ENCODE peak calls at places on chromosomes 16 and 17, in six cellular contexts. U, J, M, L, Z and Y are unnamed samples.

GRCh38 chr17:77768475-77768874 is 190.0 kb upstream of the TNRC6C start:
- DNase-seq in Z (no peak), M (no peak), J (no peak), L (no peak), U (no peak), Y (no peak)

GRCh38 chr16:4420703-4421102 is 4.3 kb upstream of the CORO7 start:
- DNase-seq in M (no peak), L (no peak), J (no peak), Z (no peak), U (no peak), Y (no peak)

GRCh38 chr17:19016297-19016696 is 11.7 kb upstream of the FAM83G start:
- DNase-seq in J (no peak), U (no peak), Z (no peak), L (peak; percentile 60), M (no peak), Y (no peak)

GRCh38 chr17:5553479-5553878 is 30.8 kb downstream of the NLRP1 start:
- DNase-seq in U (no peak), J (no peak), L (no peak), Z (no peak), M (no peak), Y (no peak)

GRCh38 chr16:23505942-23506605 is 4.2 kb downstream of the GGA2 start:
- DNase-seq in L (no peak), Z (no peak), J (no peak), M (no peak), U (peak; percentile 26), Y (no peak)

GRCh38 chr17:49741009-49741691 is 22.8 kb downstream of the FAM117A start:
- DNase-seq in L (no peak), J (no peak), Z (no peak), M (no peak), U (peak; percentile 50), Y (no peak)

GRCh38 chr17:3036800-3037199 is 26.6 kb downstream of the OR1D5 start:
- DNase-seq in U (no peak), L (no peak), M (no peak), Z (no peak), J (no peak), Y (no peak)

GRCh38 chr17:31582151-31582907 is 190.9 kb downstream of the RAB11FIP4 start:
- DNase-seq in L (no peak), Z (no peak), J (no peak), U (peak; percentile 77), M (no peak), Y (peak; percentile 69)

GRCh38 chr16:2032285-2033056 is 5.8 kb downstream of the NHERF2 start:
- DNase-seq in U (peak; percentile 48), Z (no peak), L (no peak), J (no peak), M (no peak), Y (peak; percentile 65)

GRCh38 chr17:74276561-74277009 is 2.6 kb downstream of the DNAI2 start:
- DNase-seq in L (no peak), Z (no peak), J (no peak), U (no peak), M (no peak), Y (no peak)

GRCh38 chr17:66833201-66833600 is 1.7 kb upstream of the CACNG5 start:
- DNase-seq in U (no peak), J (no peak), Z (no peak), M (no peak), L (no peak), Y (no peak)

GRCh38 chr16:57041182-57042156 is 50.9 kb upstream of the CPNE2 start:
- DNase-seq in U (no peak), M (peak; percentile 68), Z (no peak), L (no peak), J (peak; percentile 92), Y (no peak)

GRCh38 chr17:4074831-4075495 is 67.9 kb downstream of the ZZEF1 start:
- DNase-seq in J (no peak), U (peak; percentile 54), M (no peak), L (peak; percentile 37), Z (no peak), Y (peak; percentile 39)

GRCh38 chr16:57688987-57689771 is 5.4 kb upstream of the DRC7 start:
- DNase-seq in Z (no peak), J (no peak), L (no peak), M (no peak), U (no peak), Y (no peak)

GRCh38 chr17:74704536-74704935 is 8.2 kb downstream of the CD300LF start:
- DNase-seq in M (no peak), U (no peak), Z (no peak), L (no peak), J (no peak), Y (no peak)

GRCh38 chr17:29566473-29567361 is at the start of gene ABHD15:
- DNase-seq in Z (peak; percentile 17), M (peak; percentile 50), J (peak; percentile 77), L (no peak), U (peak; percentile 90), Y (peak; percentile 80)

GRCh38 chr17:10603889-10604288 is 53.2 kb downstream of the MYH3 start:
- DNase-seq in L (no peak), M (no peak), J (no peak), Z (no peak), U (no peak), Y (no peak)

GRCh38 chr17:66365903-66366302 is 63.5 kb downstream of the PRKCA start:
- DNase-seq in J (no peak), Z (no peak), L (no peak), U (no peak), M (no peak), Y (no peak)

GRCh38 chr16:57999971-58000705 is at the start of gene ZNF319:
- DNase-seq in U (no peak), M (peak; percentile 19), J (peak; percentile 32), Z (no peak), L (no peak), Y (no peak)

GRCh38 chr16:46607529-46607928 is 13.7 kb downstream of the SHCBP1 start:
- DNase-seq in J (no peak), Z (no peak), U (peak; percentile 67), L (peak; percentile 5), M (no peak), Y (no peak)

GRCh38 chr16:87273471-87274030 is 43.6 kb downstream of the C16orf95 start:
- DNase-seq in U (no peak), L (no peak), J (no peak), M (no peak), Z (no peak), Y (no peak)

GRCh38 chr17:32490101-32490482 is 3.3 kb downstream of the CDK5R1 start:
- DNase-seq in M (no peak), U (peak; percentile 45), Z (peak; percentile 55), J (peak; percentile 50), L (peak; percentile 53), Y (no peak)

GRCh38 chr17:79943354-79944241 is 92.1 kb downstream of the TBC1D16 start:
- DNase-seq in M (no peak), L (no peak), J (no peak), Z (no peak), U (no peak), Y (no peak)

GRCh38 chr17:69763503-69763902 is 311.5 kb upstream of the KCNJ16 start:
- DNase-seq in Z (no peak), J (no peak), U (peak; percentile 80), M (no peak), L (no peak), Y (no peak)

GRCh38 chr16:86142801-86143236 is 243.9 kb downstream of the IRF8 start:
- DNase-seq in Z (no peak), J (no peak), U (no peak), M (no peak), L (no peak), Y (peak; percentile 47)

GRCh38 chr17:66301864-66302741 is at the start of gene PRKCA:
- DNase-seq in J (peak; percentile 82), U (peak; percentile 93), L (no peak), M (peak; percentile 58), Z (peak; percentile 51), Y (peak; percentile 88)

GRCh38 chr16:50351952-50352351 is 16.8 kb downstream of the BRD7 start:
- DNase-seq in L (no peak), Z (no peak), J (no peak), U (no peak), M (no peak), Y (no peak)

GRCh38 chr16:78560997-78561396 is 461.5 kb downstream of the WWOX start:
- DNase-seq in M (no peak), L (no peak), Z (no peak), J (no peak), U (no peak), Y (no peak)

GRCh38 chr17:34581446-34582184 is 2.2 kb downstream of the TMEM132E start:
- DNase-seq in Z (no peak), L (no peak), M (no peak), J (no peak), U (peak; percentile 14), Y (peak; percentile 20)

GRCh38 chr16:19804538-19805323 is 79.9 kb downstream of the GPRC5B start:
- DNase-seq in M (no peak), Z (peak; percentile 53), U (no peak), L (no peak), J (peak; percentile 33), Y (no peak)

GRCh38 chr16:15639061-15639568 is 3.8 kb downstream of the MARF1 start:
- DNase-seq in L (no peak), Z (no peak), M (no peak), J (peak; percentile 37), U (no peak), Y (no peak)

GRCh38 chr16:52383640-52384292 is 163.2 kb downstream of the TOX3 start:
- DNase-seq in M (no peak), Z (peak; percentile 43), J (no peak), U (peak; percentile 58), L (no peak), Y (no peak)

GRCh38 chr16:50261707-50262235 is 4.6 kb upstream of the ADCY7 start:
- DNase-seq in L (no peak), U (no peak), Z (peak; percentile 68), M (no peak), J (no peak), Y (no peak)

GRCh38 chr17:47203984-47204721 is 5.0 kb upstream of the MYL4 start:
- DNase-seq in J (peak; percentile 68), Z (no peak), U (no peak), L (no peak), M (no peak), Y (peak; percentile 60)

GRCh38 chr17:83053779-83054451 is 25.5 kb upstream of the METRNL start:
- DNase-seq in M (no peak), L (no peak), J (no peak), U (no peak), Z (no peak), Y (no peak)

GRCh38 chr16:76292218-76292617 is 15.0 kb downstream of the CNTNAP4 start:
- DNase-seq in L (peak; percentile 88), M (no peak), J (no peak), U (no peak), Z (no peak), Y (no peak)